ENCODE peak calls at places on chromosomes 6 and 20, in six cellular contexts. L is activated CD4-positive, CD25-positive, alpha-beta regulatory T cell; V is endothelial cell; J is Right ventricle myocardium superior; T is naive thymus-derived CD8-positive, alpha-beta T cell; H is stomach. U is an unnamed sample.
A peak's percentile ranks its signal among the peaks of the same experiment; 100 is the strongest.

GRCh38 chr6:1912731-1913130 is 303.0 kb downstream of the FOXC1 start:
- DNase-seq in V (no peak), T (no peak), H (no peak), L (no peak), J (no peak), U (no peak)

GRCh38 chr6:139882977-139883728 is 508.7 kb upstream of the CITED2 start:
- DNase-seq in T (no peak), H (no peak), J (no peak), V (no peak), L (no peak), U (no peak)

GRCh38 chr20:63178889-63179751 is 36.8 kb downstream of the YTHDF1 start:
- DNase-seq in J (no peak), L (peak; percentile 34), T (peak; percentile 77), V (no peak), H (peak; percentile 36), U (peak; percentile 57)

GRCh38 chr20:38127011-38127621 is 38.0 kb downstream of the TGM2 start:
- DNase-seq in V (no peak), L (no peak), H (peak; percentile 43), J (no peak), T (no peak), U (no peak)

GRCh38 chr6:134049586-134049985 is 2.8 kb downstream of the SLC2A12 start:
- DNase-seq in H (no peak), T (no peak), V (no peak), J (no peak), L (no peak), U (no peak)

GRCh38 chr6:53679446-53679933 is 13.9 kb upstream of the KLHL31 start:
- DNase-seq in T (peak; percentile 24), J (no peak), H (no peak), V (peak; percentile 8), L (no peak), U (no peak)

GRCh38 chr20:10501377-10501776 is 66.3 kb downstream of the SLX4IP start:
- DNase-seq in V (no peak), H (no peak), J (no peak), T (peak; percentile 21), L (no peak), U (no peak)

GRCh38 chr20:38187512-38187911 is 22.4 kb upstream of the TGM2 start:
- DNase-seq in T (no peak), J (no peak), H (no peak), L (no peak), V (no peak), U (no peak)

GRCh38 chr6:2857580-2858337 is 16.1 kb upstream of the SERPINB1 start:
- DNase-seq in J (peak; percentile 77), T (peak; percentile 43), V (peak; percentile 31), L (peak; percentile 33), H (no peak), U (peak; percentile 90)

GRCh38 chr20:58705525-58705924 is 12.9 kb downstream of the NPEPL1 start:
- DNase-seq in L (no peak), V (no peak), J (no peak), H (no peak), T (no peak), U (no peak)

GRCh38 chr20:22773326-22773725 is 189.0 kb upstream of the FOXA2 start:
- DNase-seq in L (no peak), H (no peak), T (no peak), J (no peak), V (no peak), U (no peak)

U was measured in stimulated activated CD4-positive, alpha-beta T cell treated with anti-CD3 and anti-CD28 coated beads, Interleukin-1b, Interleukin-23, amount 100 ng/mL, for 48 hours.